ENCODE peak calls at places on chromosomes 2 and 18, in four cellular contexts. C is AG04450, Z is esophagus squamous epithelium, W is psoas muscle. R is an unnamed sample.

GRCh38 chr2:12930382-12930781 is 213.6 kb downstream of the TRIB2 start:
- DNase-seq in Z (no peak), C (no peak), W (no peak), R (no peak)

GRCh38 chr18:76491801-76492668 is 3.0 kb downstream of the ZNF516 start:
- DNase-seq in Z (no peak), C (no peak), W (peak), R (no peak)

GRCh38 chr2:110931648-110932047 is 189.1 kb upstream of the BCL2L11 start:
- DNase-seq in Z (no peak), C (no peak), W (no peak), R (no peak)

GRCh38 chr2:54422072-54422581 is 34.0 kb upstream of the SPTBN1 start:
- DNase-seq in C (no peak), W (no peak), Z (no peak), R (no peak)

GRCh38 chr18:12076424-12077140 is 17.1 kb upstream of the ANKRD62 start:
- DNase-seq in W (peak), C (no peak), Z (no peak), R (no peak)

GRCh38 chr2:233101826-233102225 is 41.7 kb downstream of the INPP5D start:
- DNase-seq in Z (no peak), C (no peak), W (no peak), R (no peak)

GRCh38 chr18:58996131-58996632 is 131.5 kb downstream of the ZNF532 start:
- DNase-seq in C (peak), Z (no peak), W (no peak), R (no peak)

GRCh38 chr2:239465017-239466001 is 64.5 kb upstream of the HDAC4 start:
- DNase-seq in W (peak), C (no peak), Z (peak), R (peak)

GRCh38 chr2:138610201-138610945 is 108.8 kb downstream of the SPOPL start:
- DNase-seq in W (no peak), Z (no peak), C (no peak), R (no peak)

GRCh38 chr2:73172963-73173362 is 29.4 kb upstream of the NOTO start:
- DNase-seq in W (no peak), Z (no peak), C (no peak), R (no peak)

GRCh38 chr2:241890524-241891235 is 21.2 kb downstream of the RTP5 start:
- DNase-seq in C (no peak), Z (no peak), W (no peak), R (no peak)

GRCh38 chr2:207770602-207771404 is 1.1 kb upstream of the FZD5 start:
- DNase-seq in Z (no peak), C (no peak), W (peak), R (peak)

GRCh38 chr18:59740131-59740530 is 42.9 kb upstream of the CCBE1 start:
- DNase-seq in W (no peak), C (no peak), Z (no peak), R (no peak)

GRCh38 chr18:23230688-23231087 is 95.4 kb downstream of the CABLES1 start:
- DNase-seq in W (no peak), C (no peak), Z (no peak), R (no peak)

GRCh38 chr2:85698880-85699254 is 4.7 kb downstream of the GNLY start:
- DNase-seq in C (no peak), W (peak), Z (no peak), R (no peak)

GRCh38 chr2:46187112-46187618 is 110.0 kb upstream of the EPAS1 start:
- DNase-seq in Z (no peak), C (peak), W (no peak), R (peak)

GRCh38 chr2:204321027-204321800 is 224.1 kb upstream of the PARD3B start:
- DNase-seq in W (no peak), C (no peak), Z (no peak), R (no peak)

GRCh38 chr2:10574911-10575310 is 114.9 kb downstream of the NOL10 start:
- DNase-seq in Z (no peak), C (no peak), W (no peak), R (no peak)

GRCh38 chr2:75497256-75497655 is 63.5 kb downstream of the EVA1A start:
- DNase-seq in Z (no peak), C (no peak), W (no peak), R (no peak)

GRCh38 chr2:237757616-237758015 is 41.0 kb upstream of the RBM44 start:
- DNase-seq in Z (no peak), C (no peak), W (no peak), R (no peak)

GRCh38 chr2:177165731-177166711 is 46.6 kb upstream of the HNRNPA3 start:
- DNase-seq in C (no peak), Z (no peak), W (no peak), R (no peak)

GRCh38 chr2:236054125-236054524 is 114.1 kb downstream of the GBX2 start:
- DNase-seq in Z (no peak), C (no peak), W (no peak), R (no peak)

GRCh38 chr18:56019908-56020307 is 431.9 kb upstream of the TCF4 start:
- DNase-seq in Z (no peak), W (no peak), C (no peak), R (no peak)

GRCh38 chr2:223036756-223037432 is 15.1 kb upstream of the KCNE4 start:
- DNase-seq in C (no peak), W (no peak), Z (no peak), R (no peak)

GRCh38 chr2:177909962-177910361 is 162.6 kb downstream of the PDE11A start:
- DNase-seq in W (no peak), Z (no peak), C (no peak), R (no peak)

GRCh38 chr2:131034122-131035051 is 58.9 kb downstream of the FAM168B start:
- DNase-seq in Z (no peak), C (no peak), W (peak), R (no peak)

GRCh38 chr2:74079522-74080341 is 68.0 kb downstream of the BOLA3 start:
- DNase-seq in Z (no peak), W (no peak), C (no peak), R (no peak)

GRCh38 chr2:143960177-143960576 is 559.7 kb downstream of the ZEB2 start:
- DNase-seq in C (no peak), W (no peak), Z (no peak), R (no peak)

GRCh38 chr2:143953386-143953785 is 566.5 kb downstream of the ZEB2 start:
- DNase-seq in W (no peak), Z (no peak), C (no peak), R (no peak)

GRCh38 chr2:143954844-143955243 is 565.1 kb downstream of the ZEB2 start:
- DNase-seq in Z (no peak), C (no peak), W (no peak), R (no peak)

GRCh38 chr2:143954208-143954607 is 565.7 kb downstream of the ZEB2 start:
- DNase-seq in W (no peak), Z (no peak), C (no peak), R (no peak)

DNA sequence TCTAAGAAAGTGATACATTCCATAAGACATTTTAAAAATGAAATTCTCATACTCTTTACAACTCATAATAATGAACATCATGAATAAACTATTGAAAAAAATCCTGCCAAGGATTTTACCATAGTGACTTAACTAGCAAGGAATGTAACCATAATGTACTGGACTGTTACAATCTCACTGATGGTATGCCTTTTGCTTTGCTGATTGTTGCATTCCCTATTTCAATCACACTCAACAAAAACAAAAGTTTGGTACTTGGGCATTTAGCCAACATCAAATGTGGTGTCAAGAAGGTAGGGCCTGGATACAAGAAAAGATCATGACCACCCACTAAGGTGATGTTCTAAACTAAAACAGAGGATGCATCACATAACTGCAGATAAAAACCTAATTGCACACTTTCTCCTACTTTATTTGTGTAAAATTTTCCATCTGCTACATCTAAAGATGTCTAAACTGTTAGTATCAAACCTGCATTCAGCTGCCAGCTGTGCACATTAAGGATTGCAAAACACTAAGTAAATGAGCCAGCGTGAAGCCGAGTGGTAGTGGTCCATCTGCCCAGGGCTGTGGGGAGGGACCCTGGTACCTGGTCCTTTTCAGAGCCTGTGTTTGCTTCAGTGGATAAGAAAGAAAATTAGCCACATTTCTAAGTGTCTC is 564.4 kb downstream of the ZEB2 start:
- DNase-seq in W (no peak), Z (no peak), C (peak), R (no peak)
- H3K27ac ChIP-seq in W (no peak), Z (peak), C (peak), R (no peak)

DNA sequence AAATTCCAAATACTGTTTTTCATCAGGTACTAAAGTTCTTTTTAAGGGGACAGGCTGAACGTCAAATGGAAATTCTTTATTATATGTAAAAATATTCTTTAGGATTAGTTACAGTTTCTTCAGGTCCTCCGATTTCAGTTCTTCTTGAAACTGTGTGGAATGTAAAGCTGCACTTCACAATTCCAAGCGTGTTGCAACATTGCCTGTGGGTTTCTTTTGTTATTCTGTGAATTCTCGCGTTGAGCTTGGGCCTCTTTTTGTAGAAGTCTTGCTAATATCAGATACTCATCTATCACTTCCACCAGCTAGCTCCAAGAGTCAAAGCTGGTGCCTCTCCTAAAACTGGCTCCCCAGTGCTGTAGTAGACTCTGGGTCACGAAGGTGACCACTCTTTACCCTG is 642.6 kb downstream of the METTL4 start:
- DNase-seq in Z (no peak), W (no peak), C (no peak), R (no peak)
- H3K27ac ChIP-seq in Z (no peak), W (no peak), C (no peak), R (no peak)

GRCh38 chr18:22183647-22184161 is 14.3 kb downstream of the GATA6 start:
- DNase-seq in C (no peak), W (no peak), Z (no peak), R (no peak)

GRCh38 chr18:22185298-22185697 is 15.9 kb downstream of the GATA6 start:
- DNase-seq in C (no peak), Z (no peak), W (no peak), R (peak)

GRCh38 chr18:22188551-22189267 is 19.3 kb downstream of the GATA6 start:
- DNase-seq in W (no peak), C (no peak), Z (no peak), R (no peak)

GRCh38 chr18:22185723-22186386 is 16.5 kb downstream of the GATA6 start:
- DNase-seq in C (no peak), Z (no peak), W (no peak), R (no peak)

DNA sequence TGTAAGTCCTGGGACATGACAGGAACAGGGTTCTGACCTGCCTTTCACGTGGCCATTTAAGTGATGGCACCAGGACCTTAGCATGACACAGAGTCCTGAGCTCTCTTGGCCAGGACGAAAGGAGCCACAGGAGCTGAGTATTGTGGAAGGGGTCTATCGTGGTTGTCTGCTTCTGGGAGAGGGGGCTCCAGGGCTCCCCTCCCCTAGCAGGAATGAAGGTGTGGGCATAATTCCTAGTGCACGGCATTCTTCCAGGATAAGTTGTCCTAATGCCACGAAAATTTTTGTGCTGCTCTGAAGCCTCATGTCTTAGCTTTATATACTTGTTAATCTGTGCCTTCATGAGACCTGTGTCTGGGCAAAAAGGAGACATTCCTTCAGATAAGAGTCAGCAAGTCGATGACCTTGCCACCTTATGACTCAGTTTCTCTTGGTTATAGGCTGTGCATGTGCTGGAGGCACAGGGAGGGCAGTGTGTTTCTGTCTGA is 17.1 kb downstream of the GATA6 start:
- DNase-seq in C (no peak), Z (no peak), W (no peak), R (no peak)
- H3K27ac ChIP-seq in C (no peak), Z (no peak), W (no peak), R (peak)

GRCh38 chr2:172736419-172737174 is 952 bp downstream of the RAPGEF4 start:
- DNase-seq in Z (no peak), W (no peak), C (no peak), R (no peak)

GRCh38 chr2:172734711-172735645 is 667 bp upstream of the RAPGEF4 start:
- DNase-seq in C (no peak), W (no peak), Z (no peak), R (no peak)

GRCh38 chr2:172739651-172740050 is 4.0 kb downstream of the RAPGEF4 start:
- DNase-seq in C (no peak), Z (no peak), W (no peak), R (no peak)

GRCh38 chr2:172740871-172741270 is 5.2 kb downstream of the RAPGEF4 start:
- DNase-seq in C (no peak), Z (no peak), W (no peak), R (no peak)

DNA sequence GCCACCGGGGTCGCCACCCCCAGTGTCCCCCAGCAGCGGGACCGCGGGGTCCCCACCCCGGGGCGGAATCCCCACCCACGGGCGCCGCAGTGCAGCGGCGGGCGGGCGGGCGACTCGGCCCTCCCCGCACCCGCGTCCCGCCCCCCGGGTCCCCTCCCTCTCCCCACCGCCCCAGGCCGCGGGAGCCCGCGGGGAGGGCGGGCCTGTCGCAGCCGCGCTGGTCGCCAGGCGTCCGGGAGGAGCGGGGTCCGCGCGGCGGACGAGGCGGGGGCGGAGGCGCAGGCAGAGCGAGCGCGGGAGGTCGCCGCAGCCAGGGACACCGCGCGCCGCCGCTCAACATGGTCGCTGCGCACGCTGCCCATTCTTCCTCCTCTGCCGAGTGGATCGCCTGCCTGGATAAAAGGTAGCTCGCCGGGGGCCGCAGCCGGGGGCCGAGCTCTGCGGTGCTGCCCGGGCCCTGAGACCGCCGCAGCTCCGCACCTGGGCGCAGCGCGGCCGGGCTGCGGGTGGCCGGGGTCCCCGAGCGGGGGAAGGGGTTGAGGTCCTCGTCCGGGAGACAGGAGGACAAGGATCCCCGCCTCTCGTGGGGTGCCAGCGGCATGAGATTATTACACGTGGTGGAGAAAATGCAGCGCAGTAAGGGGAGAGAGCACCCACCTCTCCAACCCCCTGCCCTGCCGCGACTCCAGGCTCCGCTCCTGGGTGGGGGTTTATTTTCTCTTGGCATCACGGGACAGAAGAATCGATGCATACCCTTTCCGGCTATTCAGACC is at the start of gene RAPGEF4:
- DNase-seq in W (no peak), C (no peak), Z (no peak), R (no peak)
- H3K27ac ChIP-seq in W (no peak), C (no peak), Z (peak), R (no peak)

DNA sequence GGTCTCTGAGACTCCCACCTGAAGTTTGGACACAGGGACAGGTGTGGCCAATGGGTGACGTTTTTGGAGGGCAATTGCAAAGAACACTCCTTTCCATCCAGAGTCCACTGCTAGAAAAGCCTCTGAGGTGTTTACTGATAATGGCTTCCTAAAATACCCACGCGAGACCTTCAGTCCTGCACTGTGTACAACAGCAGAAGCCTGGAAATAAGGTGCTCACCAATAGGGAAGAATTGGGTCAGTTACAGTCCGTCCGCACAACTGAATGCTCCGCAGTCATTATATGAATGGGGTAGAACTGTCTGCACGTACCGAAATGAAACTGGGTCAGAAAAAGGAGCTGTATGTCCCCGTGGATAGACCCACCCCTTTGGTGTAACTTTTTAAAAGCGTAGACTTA is 29.5 kb downstream of the SDC1 start:
- DNase-seq in C (no peak), W (no peak), Z (no peak), R (no peak)
- H3K27ac ChIP-seq in C (no peak), W (no peak), Z (peak), R (no peak)

GRCh38 chr18:73948497-73948896 is 199.1 kb downstream of the FBXO15 start:
- DNase-seq in C (no peak), W (no peak), Z (no peak), R (no peak)
- H3K27ac ChIP-seq in C (peak), W (no peak), Z (no peak), R (no peak)

GRCh38 chr2:188965554-188965953 is 8.6 kb upstream of the COL3A1 start:
- DNase-seq in Z (no peak), W (no peak), C (no peak), R (no peak)
- H3K27ac ChIP-seq in Z (peak), W (peak), C (no peak), R (peak)